ENCODE peak calls at places on chromosomes 1 and 21, in four cellular contexts. U is stimulated activated CD4-positive, alpha-beta T cell treated with anti-CD3 and anti-CD28 coated beads, TNF-alpha, amount 100 ng/mL, for 1 hour; J is GM12864; H is KBM-7. R is an unnamed sample.

GRCh38 chr1:45011837-45012638 is at the start of gene UROD:
- DNase-seq in U (peak), J (peak), H (peak), R (peak)

GRCh38 chr1:150999051-150999674 is 7.5 kb downstream of the MINDY1 start:
- DNase-seq in U (no peak), J (no peak), H (no peak), R (no peak)

GRCh38 chr21:46613391-46613790 is 8.5 kb upstream of the S100B start:
- DNase-seq in U (no peak), J (no peak), H (no peak), R (no peak)

GRCh38 chr21:43333301-43334062 is 93.4 kb downstream of the SIK1 start:
- DNase-seq in U (no peak), J (no peak), H (no peak), R (no peak)

GRCh38 chr21:33682992-33683627 is 40.8 kb downstream of the ITSN1 start:
- DNase-seq in U (no peak), J (no peak), H (no peak), R (no peak)

GRCh38 chr1:160618763-160619274 is 28.0 kb downstream of the SLAMF1 start:
- DNase-seq in U (no peak), J (no peak), H (peak), R (no peak)

GRCh38 chr1:58754683-58755467 is 29.0 kb downstream of the JUN start:
- DNase-seq in U (no peak), J (no peak), H (peak), R (peak)

GRCh38 chr1:17167783-17168479 is 37.0 kb upstream of the PADI1 start:
- DNase-seq in U (no peak), J (no peak), H (no peak), R (no peak)

GRCh38 chr1:91872560-91873081 is 13.3 kb downstream of the TGFBR3 start:
- DNase-seq in U (no peak), J (no peak), H (peak), R (no peak)

GRCh38 chr1:188668083-188668482 is 1809.6 kb downstream of the BRINP3 start:
- DNase-seq in U (no peak), J (no peak), H (no peak), R (no peak)

GRCh38 chr1:162904023-162904422 is 43.0 kb upstream of the CCDC190 start:
- DNase-seq in U (no peak), J (no peak), H (no peak), R (no peak)

GRCh38 chr21:34126691-34127090 is 53.3 kb downstream of the MRPS6 start:
- DNase-seq in U (no peak), J (no peak), H (no peak), R (no peak)

GRCh38 chr1:59298178-59298583 is 1.3 kb downstream of the FGGY start:
- DNase-seq in U (no peak), J (no peak), H (no peak), R (no peak)

GRCh38 chr1:43304287-43304615 is 3.5 kb downstream of the TIE1 start:
- DNase-seq in U (no peak), J (no peak), H (peak), R (no peak)

GRCh38 chr1:19461352-19461645 is 24.0 kb downstream of the CAPZB start:
- DNase-seq in U (no peak), J (no peak), H (no peak), R (no peak)

GRCh38 chr1:162422662-162423375 is 10.9 kb upstream of the SH2D1B start:
- DNase-seq in U (no peak), J (peak), H (peak), R (no peak)

GRCh38 chr1:210132582-210132981 is 100.0 kb upstream of the SERTAD4 start:
- DNase-seq in U (no peak), J (no peak), H (peak), R (no peak)

GRCh38 chr1:40232444-40232843 is 15.3 kb upstream of the TMCO2 start:
- DNase-seq in U (no peak), J (peak), H (no peak), R (peak)

GRCh38 chr1:158496379-158496778 is 24.4 kb downstream of the OR10R2 start:
- DNase-seq in U (no peak), J (no peak), H (peak), R (no peak)

GRCh38 chr1:209732725-209733124 is 23.1 kb upstream of the TRAF3IP3 start:
- DNase-seq in U (no peak), J (no peak), H (no peak), R (no peak)

GRCh38 chr1:110787328-110788071 is 85.4 kb upstream of the CD53 start:
- DNase-seq in U (no peak), J (peak), H (peak), R (peak)

GRCh38 chr1:5997316-5997715 is 5.1 kb upstream of the NPHP4 start:
- DNase-seq in U (no peak), J (no peak), H (no peak), R (no peak)

GRCh38 chr1:41383094-41383852 is 22.0 kb downstream of the FOXO6 start:
- DNase-seq in U (no peak), J (no peak), H (no peak), R (peak)

GRCh38 chr1:2879026-2879425 is 77.5 kb upstream of the TTC34 start:
- DNase-seq in U (no peak), J (no peak), H (no peak), R (no peak)

GRCh38 chr1:10544239-10544638 is 69.5 kb downstream of the PEX14 start:
- DNase-seq in U (no peak), J (no peak), H (no peak), R (no peak)

GRCh38 chr1:210598135-210598652 is 269.5 kb downstream of the HHAT start:
- DNase-seq in U (no peak), J (no peak), H (no peak), R (no peak)

GRCh38 chr1:15345711-15346355 is 63.9 kb upstream of the EFHD2 start:
- DNase-seq in U (peak), J (peak), H (peak), R (peak)

GRCh38 chr1:3668585-3669300 is 16.4 kb downstream of the TP73 start:
- DNase-seq in U (no peak), J (no peak), H (peak), R (no peak)

GRCh38 chr1:203439086-203439620 is 36.5 kb upstream of the PRELP start:
- DNase-seq in U (no peak), J (no peak), H (no peak), R (no peak)

GRCh38 chr21:42861311-42862122 is 17.8 kb downstream of the WDR4 start:
- DNase-seq in U (no peak), J (no peak), H (no peak), R (no peak)

GRCh38 chr1:107750364-107750959 is 214.5 kb downstream of the VAV3 start:
- DNase-seq in U (no peak), J (peak), H (peak), R (no peak)